ENCODE peak calls at places on chromosomes 12 and 14, in ten cellular contexts. One of them, this sample, is unnamed.
A peak's percentile ranks its signal among the peaks of the same experiment; 100 is the strongest.

GRCh38 chr12:57628280-57629191 is 4.5 kb downstream of the B4GALNT1 start:
- DNase-seq in cardiac fibroblast: no peak
- DNase-seq in stimulated activated CD8-positive, alpha-beta memory T cell treated with anti-CD3 and anti-CD28 coated beads, Interleukin-15, amount 100 ng/mL, for 24 hours: no peak
- DNase-seq in naive thymus-derived CD8-positive, alpha-beta T cell: no peak
- DNase-seq in HT1080: no peak
- DNase-seq in RCC 7860: no peak
- DNase-seq in NCI-H510A: no peak
- DNase-seq in activated naive CD4-positive, alpha-beta T cell treated with anti-CD3 and anti-CD28 coated beads, Interleukin-2, amount 10 ng/mL, durations not matched to agents 7 days and 5 days: peak; percentile 8
- DNase-seq in C1 segment of cervical spinal cord: no peak
- DNase-seq in fibroblast of the conjunctiva: no peak
- DNase-seq in this sample: no peak

GRCh38 chr14:99296517-99296916 is 24.5 kb upstream of the BCL11B start:
- DNase-seq in NCI-H510A: no peak
- DNase-seq in naive thymus-derived CD8-positive, alpha-beta T cell: no peak
- DNase-seq in activated naive CD4-positive, alpha-beta T cell treated with anti-CD3 and anti-CD28 coated beads, Interleukin-2, amount 10 ng/mL, durations not matched to agents 7 days and 5 days: no peak
- DNase-seq in fibroblast of the conjunctiva: no peak
- DNase-seq in RCC 7860: no peak
- DNase-seq in C1 segment of cervical spinal cord: no peak
- DNase-seq in cardiac fibroblast: no peak
- DNase-seq in stimulated activated CD8-positive, alpha-beta memory T cell treated with anti-CD3 and anti-CD28 coated beads, Interleukin-15, amount 100 ng/mL, for 24 hours: no peak
- DNase-seq in HT1080: no peak
- DNase-seq in this sample: no peak

GRCh38 chr12:59940676-59941342 is 345.0 kb downstream of the SLC16A7 start:
- DNase-seq in HT1080: no peak
- DNase-seq in stimulated activated CD8-positive, alpha-beta memory T cell treated with anti-CD3 and anti-CD28 coated beads, Interleukin-15, amount 100 ng/mL, for 24 hours: no peak
- DNase-seq in fibroblast of the conjunctiva: no peak
- DNase-seq in naive thymus-derived CD8-positive, alpha-beta T cell: no peak
- DNase-seq in activated naive CD4-positive, alpha-beta T cell treated with anti-CD3 and anti-CD28 coated beads, Interleukin-2, amount 10 ng/mL, durations not matched to agents 7 days and 5 days: no peak
- DNase-seq in cardiac fibroblast: no peak
- DNase-seq in NCI-H510A: no peak
- DNase-seq in RCC 7860: no peak
- DNase-seq in C1 segment of cervical spinal cord: no peak
- DNase-seq in this sample: no peak

GRCh38 chr14:68772761-68773381 is 20.0 kb downstream of the ZFP36L1 start:
- DNase-seq in fibroblast of the conjunctiva: no peak
- DNase-seq in stimulated activated CD8-positive, alpha-beta memory T cell treated with anti-CD3 and anti-CD28 coated beads, Interleukin-15, amount 100 ng/mL, for 24 hours: no peak
- DNase-seq in naive thymus-derived CD8-positive, alpha-beta T cell: no peak
- DNase-seq in RCC 7860: no peak
- DNase-seq in C1 segment of cervical spinal cord: no peak
- DNase-seq in cardiac fibroblast: no peak
- DNase-seq in NCI-H510A: no peak
- DNase-seq in activated naive CD4-positive, alpha-beta T cell treated with anti-CD3 and anti-CD28 coated beads, Interleukin-2, amount 10 ng/mL, durations not matched to agents 7 days and 5 days: peak; percentile 14
- DNase-seq in HT1080: no peak
- DNase-seq in this sample: no peak

GRCh38 chr12:12975322-12976077 is 23.5 kb upstream of the GPRC5D start:
- DNase-seq in cardiac fibroblast: peak; percentile 67
- DNase-seq in RCC 7860: peak; percentile 15
- DNase-seq in HT1080: peak; percentile 65
- DNase-seq in stimulated activated CD8-positive, alpha-beta memory T cell treated with anti-CD3 and anti-CD28 coated beads, Interleukin-15, amount 100 ng/mL, for 24 hours: no peak
- DNase-seq in C1 segment of cervical spinal cord: no peak
- DNase-seq in naive thymus-derived CD8-positive, alpha-beta T cell: no peak
- DNase-seq in NCI-H510A: no peak
- DNase-seq in fibroblast of the conjunctiva: peak; percentile 23
- DNase-seq in activated naive CD4-positive, alpha-beta T cell treated with anti-CD3 and anti-CD28 coated beads, Interleukin-2, amount 10 ng/mL, durations not matched to agents 7 days and 5 days: peak; percentile 36
- DNase-seq in this sample: no peak

GRCh38 chr14:94334837-94335236 is 11.7 kb upstream of the SERPINA6 start:
- DNase-seq in HT1080: no peak
- DNase-seq in NCI-H510A: no peak
- DNase-seq in fibroblast of the conjunctiva: no peak
- DNase-seq in cardiac fibroblast: no peak
- DNase-seq in activated naive CD4-positive, alpha-beta T cell treated with anti-CD3 and anti-CD28 coated beads, Interleukin-2, amount 10 ng/mL, durations not matched to agents 7 days and 5 days: no peak
- DNase-seq in stimulated activated CD8-positive, alpha-beta memory T cell treated with anti-CD3 and anti-CD28 coated beads, Interleukin-15, amount 100 ng/mL, for 24 hours: no peak
- DNase-seq in naive thymus-derived CD8-positive, alpha-beta T cell: no peak
- DNase-seq in RCC 7860: no peak
- DNase-seq in C1 segment of cervical spinal cord: no peak
- DNase-seq in this sample: no peak

GRCh38 chr12:85803231-85803630 is 33.0 kb downstream of the RASSF9 start:
- DNase-seq in naive thymus-derived CD8-positive, alpha-beta T cell: no peak
- DNase-seq in stimulated activated CD8-positive, alpha-beta memory T cell treated with anti-CD3 and anti-CD28 coated beads, Interleukin-15, amount 100 ng/mL, for 24 hours: no peak
- DNase-seq in HT1080: no peak
- DNase-seq in RCC 7860: no peak
- DNase-seq in C1 segment of cervical spinal cord: no peak
- DNase-seq in cardiac fibroblast: peak; percentile 23
- DNase-seq in activated naive CD4-positive, alpha-beta T cell treated with anti-CD3 and anti-CD28 coated beads, Interleukin-2, amount 10 ng/mL, durations not matched to agents 7 days and 5 days: no peak
- DNase-seq in NCI-H510A: no peak
- DNase-seq in fibroblast of the conjunctiva: peak; percentile 55
- DNase-seq in this sample: no peak

GRCh38 chr12:118520428-118520827 is 144.1 kb downstream of the SUDS3 start:
- DNase-seq in C1 segment of cervical spinal cord: no peak
- DNase-seq in fibroblast of the conjunctiva: no peak
- DNase-seq in activated naive CD4-positive, alpha-beta T cell treated with anti-CD3 and anti-CD28 coated beads, Interleukin-2, amount 10 ng/mL, durations not matched to agents 7 days and 5 days: no peak
- DNase-seq in NCI-H510A: no peak
- DNase-seq in stimulated activated CD8-positive, alpha-beta memory T cell treated with anti-CD3 and anti-CD28 coated beads, Interleukin-15, amount 100 ng/mL, for 24 hours: no peak
- DNase-seq in cardiac fibroblast: no peak
- DNase-seq in RCC 7860: no peak
- DNase-seq in naive thymus-derived CD8-positive, alpha-beta T cell: no peak
- DNase-seq in HT1080: no peak
- DNase-seq in this sample: no peak

GRCh38 chr12:109479761-109480160 is 2.3 kb downstream of the UBE3B start:
- DNase-seq in HT1080: no peak
- DNase-seq in naive thymus-derived CD8-positive, alpha-beta T cell: no peak
- DNase-seq in activated naive CD4-positive, alpha-beta T cell treated with anti-CD3 and anti-CD28 coated beads, Interleukin-2, amount 10 ng/mL, durations not matched to agents 7 days and 5 days: no peak
- DNase-seq in cardiac fibroblast: no peak
- DNase-seq in NCI-H510A: no peak
- DNase-seq in fibroblast of the conjunctiva: no peak
- DNase-seq in stimulated activated CD8-positive, alpha-beta memory T cell treated with anti-CD3 and anti-CD28 coated beads, Interleukin-15, amount 100 ng/mL, for 24 hours: no peak
- DNase-seq in RCC 7860: no peak
- DNase-seq in C1 segment of cervical spinal cord: no peak
- DNase-seq in this sample: no peak

GRCh38 chr12:127145929-127146789 is 1120.8 kb upstream of the TMEM132C start:
- DNase-seq in naive thymus-derived CD8-positive, alpha-beta T cell: peak; percentile 53
- DNase-seq in RCC 7860: no peak
- DNase-seq in stimulated activated CD8-positive, alpha-beta memory T cell treated with anti-CD3 and anti-CD28 coated beads, Interleukin-15, amount 100 ng/mL, for 24 hours: peak; percentile 51
- DNase-seq in NCI-H510A: no peak
- DNase-seq in HT1080: no peak
- DNase-seq in fibroblast of the conjunctiva: peak; percentile 54
- DNase-seq in cardiac fibroblast: peak; percentile 55
- DNase-seq in activated naive CD4-positive, alpha-beta T cell treated with anti-CD3 and anti-CD28 coated beads, Interleukin-2, amount 10 ng/mL, durations not matched to agents 7 days and 5 days: peak; percentile 76
- DNase-seq in C1 segment of cervical spinal cord: peak; percentile 63
- DNase-seq in this sample: no peak

GRCh38 chr12:124321040-124321481 is 26.2 kb downstream of the RFLNA start:
- DNase-seq in NCI-H510A: no peak
- DNase-seq in HT1080: peak; percentile 55
- DNase-seq in C1 segment of cervical spinal cord: peak; percentile 58
- DNase-seq in naive thymus-derived CD8-positive, alpha-beta T cell: peak; percentile 46
- DNase-seq in fibroblast of the conjunctiva: no peak
- DNase-seq in RCC 7860: peak; percentile 30
- DNase-seq in stimulated activated CD8-positive, alpha-beta memory T cell treated with anti-CD3 and anti-CD28 coated beads, Interleukin-15, amount 100 ng/mL, for 24 hours: peak; percentile 45
- DNase-seq in activated naive CD4-positive, alpha-beta T cell treated with anti-CD3 and anti-CD28 coated beads, Interleukin-2, amount 10 ng/mL, durations not matched to agents 7 days and 5 days: peak; percentile 78
- DNase-seq in cardiac fibroblast: peak; percentile 59
- DNase-seq in this sample: no peak

GRCh38 chr12:39807043-39807442 is 187.4 kb upstream of the ABCD2 start:
- DNase-seq in C1 segment of cervical spinal cord: no peak
- DNase-seq in NCI-H510A: no peak
- DNase-seq in naive thymus-derived CD8-positive, alpha-beta T cell: no peak
- DNase-seq in activated naive CD4-positive, alpha-beta T cell treated with anti-CD3 and anti-CD28 coated beads, Interleukin-2, amount 10 ng/mL, durations not matched to agents 7 days and 5 days: no peak
- DNase-seq in fibroblast of the conjunctiva: no peak
- DNase-seq in stimulated activated CD8-positive, alpha-beta memory T cell treated with anti-CD3 and anti-CD28 coated beads, Interleukin-15, amount 100 ng/mL, for 24 hours: no peak
- DNase-seq in cardiac fibroblast: peak; percentile 32
- DNase-seq in HT1080: peak; percentile 19
- DNase-seq in RCC 7860: no peak
- DNase-seq in this sample: no peak

GRCh38 chr14:105137481-105138020 is 31.0 kb downstream of the JAG2 start:
- DNase-seq in NCI-H510A: no peak
- DNase-seq in HT1080: no peak
- DNase-seq in stimulated activated CD8-positive, alpha-beta memory T cell treated with anti-CD3 and anti-CD28 coated beads, Interleukin-15, amount 100 ng/mL, for 24 hours: no peak
- DNase-seq in naive thymus-derived CD8-positive, alpha-beta T cell: no peak
- DNase-seq in RCC 7860: no peak
- DNase-seq in C1 segment of cervical spinal cord: no peak
- DNase-seq in fibroblast of the conjunctiva: no peak
- DNase-seq in activated naive CD4-positive, alpha-beta T cell treated with anti-CD3 and anti-CD28 coated beads, Interleukin-2, amount 10 ng/mL, durations not matched to agents 7 days and 5 days: no peak
- DNase-seq in cardiac fibroblast: no peak
- DNase-seq in this sample: no peak

GRCh38 chr12:88181881-88182280 is 39.8 kb downstream of the TMTC3 start:
- DNase-seq in RCC 7860: no peak
- DNase-seq in C1 segment of cervical spinal cord: no peak
- DNase-seq in activated naive CD4-positive, alpha-beta T cell treated with anti-CD3 and anti-CD28 coated beads, Interleukin-2, amount 10 ng/mL, durations not matched to agents 7 days and 5 days: no peak
- DNase-seq in HT1080: no peak
- DNase-seq in stimulated activated CD8-positive, alpha-beta memory T cell treated with anti-CD3 and anti-CD28 coated beads, Interleukin-15, amount 100 ng/mL, for 24 hours: no peak
- DNase-seq in fibroblast of the conjunctiva: no peak
- DNase-seq in cardiac fibroblast: no peak
- DNase-seq in NCI-H510A: no peak
- DNase-seq in naive thymus-derived CD8-positive, alpha-beta T cell: no peak
- DNase-seq in this sample: no peak

GRCh38 chr12:67919406-67919805 is 69.8 kb upstream of the IFNG-AS1 start:
- DNase-seq in HT1080: no peak
- DNase-seq in cardiac fibroblast: no peak
- DNase-seq in naive thymus-derived CD8-positive, alpha-beta T cell: no peak
- DNase-seq in NCI-H510A: no peak
- DNase-seq in fibroblast of the conjunctiva: no peak
- DNase-seq in C1 segment of cervical spinal cord: no peak
- DNase-seq in activated naive CD4-positive, alpha-beta T cell treated with anti-CD3 and anti-CD28 coated beads, Interleukin-2, amount 10 ng/mL, durations not matched to agents 7 days and 5 days: no peak
- DNase-seq in RCC 7860: no peak
- DNase-seq in stimulated activated CD8-positive, alpha-beta memory T cell treated with anti-CD3 and anti-CD28 coated beads, Interleukin-15, amount 100 ng/mL, for 24 hours: no peak
- DNase-seq in this sample: no peak

GRCh38 chr12:106581543-106582263 is 1.1 kb upstream of the RFX4 start:
- DNase-seq in stimulated activated CD8-positive, alpha-beta memory T cell treated with anti-CD3 and anti-CD28 coated beads, Interleukin-15, amount 100 ng/mL, for 24 hours: no peak
- DNase-seq in activated naive CD4-positive, alpha-beta T cell treated with anti-CD3 and anti-CD28 coated beads, Interleukin-2, amount 10 ng/mL, durations not matched to agents 7 days and 5 days: no peak
- DNase-seq in C1 segment of cervical spinal cord: peak; percentile 24
- DNase-seq in NCI-H510A: no peak
- DNase-seq in cardiac fibroblast: peak; percentile 37
- DNase-seq in RCC 7860: no peak
- DNase-seq in naive thymus-derived CD8-positive, alpha-beta T cell: no peak
- DNase-seq in HT1080: no peak
- DNase-seq in fibroblast of the conjunctiva: no peak
- DNase-seq in this sample: peak; percentile 63

GRCh38 chr12:1474059-1474537 is 120.3 kb downstream of the FBXL14 start:
- DNase-seq in activated naive CD4-positive, alpha-beta T cell treated with anti-CD3 and anti-CD28 coated beads, Interleukin-2, amount 10 ng/mL, durations not matched to agents 7 days and 5 days: no peak
- DNase-seq in NCI-H510A: no peak
- DNase-seq in cardiac fibroblast: peak; percentile 79
- DNase-seq in HT1080: peak; percentile 100
- DNase-seq in fibroblast of the conjunctiva: peak; percentile 95
- DNase-seq in stimulated activated CD8-positive, alpha-beta memory T cell treated with anti-CD3 and anti-CD28 coated beads, Interleukin-15, amount 100 ng/mL, for 24 hours: no peak
- DNase-seq in RCC 7860: peak; percentile 98
- DNase-seq in C1 segment of cervical spinal cord: no peak
- DNase-seq in naive thymus-derived CD8-positive, alpha-beta T cell: no peak
- DNase-seq in this sample: peak; percentile 30

GRCh38 chr12:64404470-64405446 is 566 bp downstream of the XPOT start:
- DNase-seq in C1 segment of cervical spinal cord: no peak
- DNase-seq in stimulated activated CD8-positive, alpha-beta memory T cell treated with anti-CD3 and anti-CD28 coated beads, Interleukin-15, amount 100 ng/mL, for 24 hours: peak; percentile 44
- DNase-seq in cardiac fibroblast: peak; percentile 88
- DNase-seq in RCC 7860: peak; percentile 61
- DNase-seq in NCI-H510A: peak; percentile 45
- DNase-seq in HT1080: peak; percentile 71
- DNase-seq in naive thymus-derived CD8-positive, alpha-beta T cell: peak; percentile 21
- DNase-seq in fibroblast of the conjunctiva: peak; percentile 85
- DNase-seq in activated naive CD4-positive, alpha-beta T cell treated with anti-CD3 and anti-CD28 coated beads, Interleukin-2, amount 10 ng/mL, durations not matched to agents 7 days and 5 days: peak; percentile 75
- DNase-seq in this sample: peak; percentile 30

GRCh38 chr12:77882709-77883108 is 52.0 kb downstream of the NAV3 start:
- DNase-seq in fibroblast of the conjunctiva: no peak
- DNase-seq in naive thymus-derived CD8-positive, alpha-beta T cell: no peak
- DNase-seq in C1 segment of cervical spinal cord: no peak
- DNase-seq in cardiac fibroblast: no peak
- DNase-seq in activated naive CD4-positive, alpha-beta T cell treated with anti-CD3 and anti-CD28 coated beads, Interleukin-2, amount 10 ng/mL, durations not matched to agents 7 days and 5 days: no peak
- DNase-seq in NCI-H510A: no peak
- DNase-seq in RCC 7860: no peak
- DNase-seq in stimulated activated CD8-positive, alpha-beta memory T cell treated with anti-CD3 and anti-CD28 coated beads, Interleukin-15, amount 100 ng/mL, for 24 hours: no peak
- DNase-seq in HT1080: no peak
- DNase-seq in this sample: no peak

GRCh38 chr14:81209187-81209836 is 11.4 kb downstream of the GTF2A1 start:
- DNase-seq in C1 segment of cervical spinal cord: no peak
- DNase-seq in activated naive CD4-positive, alpha-beta T cell treated with anti-CD3 and anti-CD28 coated beads, Interleukin-2, amount 10 ng/mL, durations not matched to agents 7 days and 5 days: no peak
- DNase-seq in NCI-H510A: no peak
- DNase-seq in RCC 7860: no peak
- DNase-seq in cardiac fibroblast: no peak
- DNase-seq in stimulated activated CD8-positive, alpha-beta memory T cell treated with anti-CD3 and anti-CD28 coated beads, Interleukin-15, amount 100 ng/mL, for 24 hours: no peak
- DNase-seq in fibroblast of the conjunctiva: no peak
- DNase-seq in HT1080: peak; percentile 12
- DNase-seq in naive thymus-derived CD8-positive, alpha-beta T cell: no peak
- DNase-seq in this sample: no peak

GRCh38 chr12:78645956-78646355 is 218.6 kb upstream of the SYT1 start:
- DNase-seq in naive thymus-derived CD8-positive, alpha-beta T cell: no peak
- DNase-seq in fibroblast of the conjunctiva: peak; percentile 5
- DNase-seq in HT1080: no peak
- DNase-seq in activated naive CD4-positive, alpha-beta T cell treated with anti-CD3 and anti-CD28 coated beads, Interleukin-2, amount 10 ng/mL, durations not matched to agents 7 days and 5 days: no peak
- DNase-seq in stimulated activated CD8-positive, alpha-beta memory T cell treated with anti-CD3 and anti-CD28 coated beads, Interleukin-15, amount 100 ng/mL, for 24 hours: no peak
- DNase-seq in C1 segment of cervical spinal cord: no peak
- DNase-seq in NCI-H510A: no peak
- DNase-seq in cardiac fibroblast: peak; percentile 3
- DNase-seq in RCC 7860: no peak
- DNase-seq in this sample: no peak

GRCh38 chr12:27142102-27142721 is 59.8 kb upstream of the C12orf71 start:
- DNase-seq in activated naive CD4-positive, alpha-beta T cell treated with anti-CD3 and anti-CD28 coated beads, Interleukin-2, amount 10 ng/mL, durations not matched to agents 7 days and 5 days: peak; percentile 53
- DNase-seq in C1 segment of cervical spinal cord: peak; percentile 15
- DNase-seq in stimulated activated CD8-positive, alpha-beta memory T cell treated with anti-CD3 and anti-CD28 coated beads, Interleukin-15, amount 100 ng/mL, for 24 hours: no peak
- DNase-seq in naive thymus-derived CD8-positive, alpha-beta T cell: peak; percentile 5
- DNase-seq in cardiac fibroblast: peak; percentile 91
- DNase-seq in RCC 7860: peak; percentile 43
- DNase-seq in fibroblast of the conjunctiva: peak; percentile 80
- DNase-seq in HT1080: peak; percentile 66
- DNase-seq in NCI-H510A: peak; percentile 27
- DNase-seq in this sample: no peak

GRCh38 chr14:105316968-105317498 is 2.5 kb downstream of the PACS2 start:
- DNase-seq in HT1080: no peak
- DNase-seq in fibroblast of the conjunctiva: no peak
- DNase-seq in C1 segment of cervical spinal cord: no peak
- DNase-seq in cardiac fibroblast: no peak
- DNase-seq in NCI-H510A: no peak
- DNase-seq in stimulated activated CD8-positive, alpha-beta memory T cell treated with anti-CD3 and anti-CD28 coated beads, Interleukin-15, amount 100 ng/mL, for 24 hours: no peak
- DNase-seq in RCC 7860: no peak
- DNase-seq in naive thymus-derived CD8-positive, alpha-beta T cell: no peak
- DNase-seq in activated naive CD4-positive, alpha-beta T cell treated with anti-CD3 and anti-CD28 coated beads, Interleukin-2, amount 10 ng/mL, durations not matched to agents 7 days and 5 days: no peak
- DNase-seq in this sample: no peak

GRCh38 chr12:14845350-14845750 is 2.0 kb upstream of the ART4 start:
- DNase-seq in RCC 7860: peak; percentile 44
- DNase-seq in fibroblast of the conjunctiva: no peak
- DNase-seq in HT1080: peak; percentile 63
- DNase-seq in NCI-H510A: no peak
- DNase-seq in C1 segment of cervical spinal cord: no peak
- DNase-seq in stimulated activated CD8-positive, alpha-beta memory T cell treated with anti-CD3 and anti-CD28 coated beads, Interleukin-15, amount 100 ng/mL, for 24 hours: no peak
- DNase-seq in activated naive CD4-positive, alpha-beta T cell treated with anti-CD3 and anti-CD28 coated beads, Interleukin-2, amount 10 ng/mL, durations not matched to agents 7 days and 5 days: peak; percentile 52
- DNase-seq in cardiac fibroblast: peak; percentile 80
- DNase-seq in naive thymus-derived CD8-positive, alpha-beta T cell: no peak
- DNase-seq in this sample: no peak

GRCh38 chr12:110355080-110355479 is 48.4 kb downstream of the ANAPC7 start:
- DNase-seq in cardiac fibroblast: no peak
- DNase-seq in activated naive CD4-positive, alpha-beta T cell treated with anti-CD3 and anti-CD28 coated beads, Interleukin-2, amount 10 ng/mL, durations not matched to agents 7 days and 5 days: peak; percentile 55
- DNase-seq in NCI-H510A: no peak
- DNase-seq in fibroblast of the conjunctiva: no peak
- DNase-seq in naive thymus-derived CD8-positive, alpha-beta T cell: no peak
- DNase-seq in C1 segment of cervical spinal cord: no peak
- DNase-seq in stimulated activated CD8-positive, alpha-beta memory T cell treated with anti-CD3 and anti-CD28 coated beads, Interleukin-15, amount 100 ng/mL, for 24 hours: no peak
- DNase-seq in RCC 7860: peak; percentile 11
- DNase-seq in HT1080: peak; percentile 24
- DNase-seq in this sample: no peak

GRCh38 chr14:30291216-30291615 is 267.7 kb upstream of the G2E3 start:
- DNase-seq in NCI-H510A: no peak
- DNase-seq in naive thymus-derived CD8-positive, alpha-beta T cell: no peak
- DNase-seq in activated naive CD4-positive, alpha-beta T cell treated with anti-CD3 and anti-CD28 coated beads, Interleukin-2, amount 10 ng/mL, durations not matched to agents 7 days and 5 days: no peak
- DNase-seq in RCC 7860: peak; percentile 11
- DNase-seq in fibroblast of the conjunctiva: peak; percentile 18
- DNase-seq in stimulated activated CD8-positive, alpha-beta memory T cell treated with anti-CD3 and anti-CD28 coated beads, Interleukin-15, amount 100 ng/mL, for 24 hours: no peak
- DNase-seq in cardiac fibroblast: peak; percentile 68
- DNase-seq in C1 segment of cervical spinal cord: no peak
- DNase-seq in HT1080: peak; percentile 74
- DNase-seq in this sample: no peak

GRCh38 chr14:65993103-65993502 is 493.1 kb upstream of the CCDC196 start:
- DNase-seq in C1 segment of cervical spinal cord: no peak
- DNase-seq in cardiac fibroblast: no peak
- DNase-seq in HT1080: peak; percentile 21
- DNase-seq in naive thymus-derived CD8-positive, alpha-beta T cell: no peak
- DNase-seq in RCC 7860: no peak
- DNase-seq in activated naive CD4-positive, alpha-beta T cell treated with anti-CD3 and anti-CD28 coated beads, Interleukin-2, amount 10 ng/mL, durations not matched to agents 7 days and 5 days: peak; percentile 46
- DNase-seq in fibroblast of the conjunctiva: no peak
- DNase-seq in stimulated activated CD8-positive, alpha-beta memory T cell treated with anti-CD3 and anti-CD28 coated beads, Interleukin-15, amount 100 ng/mL, for 24 hours: no peak
- DNase-seq in NCI-H510A: no peak
- DNase-seq in this sample: no peak

GRCh38 chr14:18656627-18657026 is 55.7 kb downstream of the OR11H12 start:
- DNase-seq in cardiac fibroblast: no peak
- DNase-seq in HT1080: no peak
- DNase-seq in naive thymus-derived CD8-positive, alpha-beta T cell: no peak
- DNase-seq in stimulated activated CD8-positive, alpha-beta memory T cell treated with anti-CD3 and anti-CD28 coated beads, Interleukin-15, amount 100 ng/mL, for 24 hours: no peak
- DNase-seq in NCI-H510A: no peak
- DNase-seq in C1 segment of cervical spinal cord: no peak
- DNase-seq in fibroblast of the conjunctiva: no peak
- DNase-seq in RCC 7860: no peak
- DNase-seq in activated naive CD4-positive, alpha-beta T cell treated with anti-CD3 and anti-CD28 coated beads, Interleukin-2, amount 10 ng/mL, durations not matched to agents 7 days and 5 days: no peak
- DNase-seq in this sample: no peak

This sample was measured in mesothelial cell of epicardium.